ENCODE peak calls at places on chromosome 2, in five cellular contexts. J is HepG2, X is K562, F is upper lobe of left lung, N is GM12878. W is an unnamed sample.

GRCh38 chr2:196125596-196125995 is 45.8 kb downstream of the STK17B start:
- ATAC-seq in J (no peak), X (no peak), F (no peak), N (no peak), W (no peak)

GRCh38 chr2:184541591-184541990 is 56.7 kb upstream of the ZNF804A start:
- ATAC-seq in J (no peak), X (no peak), F (no peak), N (no peak), W (no peak)

GRCh38 chr2:236168110-236169067 is at the start of gene GBX2:
- ATAC-seq in J (no peak), X (peak), F (peak), N (no peak), W (no peak)

GRCh38 chr2:1461507-1462390 is 48.5 kb downstream of the TPO start:
- ATAC-seq in J (no peak), X (no peak), F (peak), N (no peak), W (no peak)

GRCh38 chr2:27308359-27308875 is at the start of gene UCN:
- ATAC-seq in J (no peak), X (no peak), F (no peak), N (no peak), W (peak)

GRCh38 chr2:71275939-71276310 is 49.0 kb upstream of the PAIP2B start:
- ATAC-seq in J (no peak), X (no peak), F (no peak), N (no peak), W (no peak)

GRCh38 chr2:74019516-74019915 is 34.8 kb downstream of the TET3 start:
- ATAC-seq in J (no peak), X (no peak), F (no peak), N (no peak), W (no peak)

GRCh38 chr2:54579682-54580349 is 123.7 kb downstream of the SPTBN1 start:
- ATAC-seq in J (peak), X (no peak), F (no peak), N (peak), W (no peak)

GRCh38 chr2:149611100-149611820 is 23.7 kb upstream of the MMADHC start:
- ATAC-seq in J (peak), X (peak), F (no peak), N (no peak), W (no peak)

GRCh38 chr2:63775191-63775590 is 66.5 kb upstream of the UGP2 start:
- ATAC-seq in J (no peak), X (no peak), F (no peak), N (no peak), W (no peak)

GRCh38 chr2:85864654-85865053 is 24.1 kb downstream of the ST3GAL5 start:
- ATAC-seq in J (no peak), X (peak), F (no peak), N (no peak), W (no peak)

GRCh38 chr2:172311921-172312345 is 115.5 kb upstream of the ITGA6 start:
- ATAC-seq in J (no peak), X (no peak), F (no peak), N (no peak), W (peak)

GRCh38 chr2:217964658-217965161 is 38.1 kb downstream of the TNS1 start:
- ATAC-seq in J (peak), X (no peak), F (no peak), N (no peak), W (no peak)

GRCh38 chr2:136204959-136205358 is 87.0 kb upstream of the CXCR4 start:
- ATAC-seq in J (no peak), X (no peak), F (peak), N (no peak), W (no peak)

GRCh38 chr2:149365826-149366583 is 35.6 kb downstream of the LYPD6 start:
- ATAC-seq in J (no peak), X (no peak), F (no peak), N (no peak), W (no peak)

GRCh38 chr2:143255899-143256298 is 126.7 kb downstream of the ARHGAP15 start:
- ATAC-seq in J (no peak), X (no peak), F (no peak), N (peak), W (no peak)

GRCh38 chr2:234491281-234491680 is 5.6 kb downstream of the ARL4C start:
- ATAC-seq in J (no peak), X (no peak), F (no peak), N (peak), W (no peak)

GRCh38 chr2:24201496-24201895 is 26.6 kb downstream of the FAM228A start:
- ATAC-seq in J (no peak), X (peak), F (peak), N (no peak), W (no peak)

GRCh38 chr2:85091838-85092237 is 41.4 kb upstream of the TCF7L1 start:
- ATAC-seq in J (no peak), X (no peak), F (no peak), N (no peak), W (no peak)

GRCh38 chr2:157559461-157559860 is 69.2 kb downstream of the ACVR1C start:
- ATAC-seq in J (no peak), X (no peak), F (no peak), N (no peak), W (no peak)

GRCh38 chr2:223545406-223545805 is 56.8 kb downstream of the SCG2 start:
- ATAC-seq in J (no peak), X (no peak), F (no peak), N (no peak), W (no peak)

GRCh38 chr2:222972420-222972819 is 79.6 kb upstream of the KCNE4 start:
- ATAC-seq in J (peak), X (no peak), F (no peak), N (peak), W (no peak)

GRCh38 chr2:212547716-212548458 is 9.3 kb upstream of the ERBB4 start:
- ATAC-seq in J (no peak), X (no peak), F (no peak), N (no peak), W (no peak)

GRCh38 chr2:46563110-46563731 is 83.9 kb downstream of the TMEM247 start:
- ATAC-seq in J (no peak), X (no peak), F (no peak), N (peak), W (no peak)

GRCh38 chr2:237427807-237428506 is 14.0 kb upstream of the COL6A3 start:
- ATAC-seq in J (no peak), X (no peak), F (no peak), N (no peak), W (no peak)

GRCh38 chr2:69616755-69617154 is 26.8 kb downstream of the AAK1 start:
- ATAC-seq in J (no peak), X (no peak), F (no peak), N (peak), W (no peak)

GRCh38 chr2:232139171-232139594 is 177.7 kb downstream of the DIS3L2 start:
- ATAC-seq in J (no peak), X (no peak), F (no peak), N (no peak), W (no peak)

GRCh38 chr2:232141591-232141990 is 180.1 kb downstream of the DIS3L2 start:
- ATAC-seq in J (no peak), X (no peak), F (no peak), N (no peak), W (no peak)

GRCh38 chr2:232139786-232140562 is 178.5 kb downstream of the DIS3L2 start:
- ATAC-seq in J (no peak), X (no peak), F (no peak), N (no peak), W (no peak)

GRCh38 chr2:232142502-232142901 is 181.0 kb downstream of the DIS3L2 start:
- ATAC-seq in J (no peak), X (no peak), F (no peak), N (no peak), W (no peak)

DNA sequence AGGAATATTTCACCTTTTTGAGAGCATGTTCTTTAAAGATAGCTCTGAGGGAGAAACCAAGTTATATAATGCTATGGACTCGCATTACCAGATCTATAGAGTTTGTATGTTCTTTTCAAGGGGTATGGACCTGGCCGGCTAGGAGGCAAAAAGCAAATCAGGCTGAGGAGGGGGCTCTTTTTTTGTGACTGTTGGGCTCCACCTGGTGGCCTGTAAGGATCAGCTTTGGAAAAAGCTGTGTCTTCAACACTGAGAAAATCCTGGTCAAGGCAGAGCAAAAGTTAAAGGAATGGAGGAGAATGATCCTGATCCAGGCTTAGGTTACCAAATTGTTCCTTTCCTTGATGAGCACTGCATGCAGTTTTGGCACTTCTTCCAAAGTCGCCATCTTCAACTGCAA is 180.5 kb downstream of the DIS3L2 start:
- ATAC-seq in J (peak), X (peak), F (peak), N (peak), W (no peak)
- TF ChIP-seq EP300 in J (no peak), X (no peak), F (no peak), N (no peak), W (no peak)

DNA sequence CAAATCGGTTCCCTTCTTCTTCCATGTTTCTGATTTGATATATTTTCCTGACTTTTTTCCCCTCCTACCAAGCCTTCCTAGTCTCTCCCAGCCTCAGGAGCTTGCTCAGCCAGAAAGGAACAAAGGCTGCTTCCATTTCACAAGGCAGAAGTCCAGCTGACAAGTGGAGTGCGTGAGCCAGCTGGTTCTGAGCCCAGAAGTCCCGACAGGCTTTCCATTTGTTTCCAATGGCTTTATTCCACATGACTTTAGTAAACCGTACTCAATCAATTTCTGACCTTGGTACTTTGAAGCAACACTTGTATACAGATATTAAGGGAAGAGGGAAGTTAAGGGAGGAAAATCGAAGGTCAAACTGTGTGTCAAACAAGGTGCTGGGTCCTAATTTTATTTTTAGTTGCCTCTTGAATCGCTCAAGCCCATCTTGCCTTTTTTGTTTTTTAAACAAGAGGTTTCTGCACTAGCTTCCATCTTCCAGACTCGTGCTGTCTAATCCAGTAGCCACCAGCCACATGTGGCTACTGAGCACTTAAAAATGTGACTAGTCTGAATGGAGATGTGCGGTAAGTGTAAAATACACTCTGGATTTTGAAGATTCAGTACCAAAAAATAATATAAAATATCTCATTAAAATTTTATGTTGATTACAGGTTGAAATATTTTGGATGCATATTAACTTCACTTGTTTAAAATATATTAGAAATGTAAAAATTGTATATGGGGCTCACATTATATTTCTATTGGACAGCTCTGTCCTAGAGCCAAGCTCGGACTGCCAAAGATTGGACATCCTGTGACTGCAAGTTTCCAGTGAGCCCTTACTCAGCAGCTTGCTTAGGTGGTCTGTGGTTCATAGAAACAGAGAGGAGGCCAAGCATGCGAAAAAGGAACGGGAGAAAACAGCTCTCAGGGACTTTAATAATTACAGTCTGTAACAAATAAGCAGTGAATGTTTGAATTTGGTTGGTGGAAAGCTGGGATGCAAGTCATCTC is 36.0 kb downstream of the WIPF1 start:
- ATAC-seq in J (no peak), X (no peak), F (peak), N (no peak), W (peak)
- TF ChIP-seq POLR2AphosphoS5 in J (no peak), X (no peak), F (no peak), N (no peak), W (peak)

DNA sequence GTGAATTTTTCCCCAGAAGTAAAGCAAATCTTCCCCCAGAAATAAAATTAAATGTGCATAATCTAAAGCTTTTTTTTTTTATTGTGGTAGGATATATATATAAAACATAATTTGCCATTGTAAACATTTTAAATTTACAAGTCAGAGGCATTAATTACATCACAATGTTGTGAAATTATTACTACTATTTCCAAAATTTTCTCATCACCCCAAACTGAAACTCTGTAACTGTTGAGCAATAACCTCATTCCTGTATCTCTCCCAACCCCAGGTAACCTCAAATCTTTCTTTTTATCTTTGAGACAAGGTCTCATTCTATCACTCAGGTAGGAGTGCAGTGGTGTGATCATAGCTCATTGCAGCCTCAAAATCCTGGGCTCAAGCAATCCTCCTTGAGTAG is 11.2 kb downstream of the MRPL19 start:
- ATAC-seq in J (no peak), X (no peak), F (no peak), N (no peak), W (no peak)
- TF ChIP-seq CTCF in J (no peak), X (no peak), F (no peak), N (no peak), W (no peak)

DNA sequence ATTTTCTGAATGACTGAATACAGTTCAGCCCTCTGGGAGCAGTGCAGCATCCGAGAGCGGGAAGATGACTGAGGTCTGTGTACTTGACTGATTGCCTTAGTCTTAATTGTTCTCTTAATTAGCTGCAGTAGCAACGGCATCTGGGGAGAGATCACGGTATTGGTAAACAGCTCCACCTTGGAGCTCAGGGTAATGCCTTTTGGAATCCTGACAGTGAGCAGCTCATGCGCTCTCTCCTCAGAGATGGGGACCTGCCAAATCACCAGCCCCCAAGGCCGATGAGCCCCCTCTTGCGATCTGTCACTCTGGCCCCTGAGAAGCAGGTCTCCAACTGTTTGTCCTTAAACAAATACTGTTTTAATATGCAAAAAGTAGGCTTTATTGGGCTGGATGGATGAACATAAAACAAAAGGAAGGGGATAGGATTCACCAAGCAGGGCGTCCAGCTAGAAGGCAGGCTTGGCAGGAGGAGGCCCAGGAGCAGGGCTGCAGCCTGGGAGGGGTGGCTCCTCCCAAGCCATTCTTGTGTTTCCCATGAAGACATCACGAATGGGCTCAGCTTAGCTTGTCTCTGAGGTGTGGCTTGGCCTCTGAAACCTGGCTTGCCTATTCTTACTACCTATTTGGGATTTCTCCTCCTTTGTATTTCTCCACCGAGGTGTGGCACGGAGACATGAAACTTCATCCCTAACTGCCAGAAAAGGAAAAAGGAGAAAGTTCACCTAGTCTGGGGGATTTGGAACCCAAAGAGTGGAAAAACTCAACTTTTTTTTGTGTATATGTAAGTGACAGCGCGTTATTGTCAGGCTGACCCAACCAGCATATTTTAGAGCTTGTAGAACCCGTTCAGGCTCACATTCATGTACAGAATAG is 481.8 kb upstream of the SPRED2 start:
- ATAC-seq in J (no peak), X (no peak), F (no peak), N (no peak), W (no peak)
- TF ChIP-seq EP300 in J (no peak), X (no peak), F (no peak), N (no peak), W (no peak)

W was measured in gastroesophageal sphincter.